ENCODE peak calls at places on chromosome 9, in four cellular contexts. N is fibroblast of gingiva, T is foreskin melanocyte, K is mammary epithelial cell. L is an unnamed sample.

GRCh38 chr9:90287567-90288274 is 354.9 kb downstream of the DIRAS2 start:
- DNase-seq in N (no peak), T (no peak), K (peak), L (no peak)

GRCh38 chr9:13274901-13275641 is 4.4 kb downstream of the MPDZ start:
- DNase-seq in N (peak), T (no peak), K (no peak), L (peak)

GRCh38 chr9:114311571-114312512 is 11.1 kb upstream of the ORM1 start:
- DNase-seq in N (no peak), T (no peak), K (no peak), L (no peak)

GRCh38 chr9:133140174-133140505 is 19.1 kb upstream of the RALGDS start:
- DNase-seq in N (no peak), T (no peak), K (no peak), L (no peak)

GRCh38 chr9:113523421-113524141 is 60.1 kb downstream of the RGS3 start:
- DNase-seq in N (peak), T (peak), K (no peak), L (no peak)

GRCh38 chr9:89328064-89328463 is 9.8 kb downstream of the SECISBP2 start:
- DNase-seq in N (no peak), T (no peak), K (no peak), L (no peak)

GRCh38 chr9:15403155-15403554 is 19.5 kb upstream of the SNAPC3 start:
- DNase-seq in N (no peak), T (no peak), K (no peak), L (no peak)

GRCh38 chr9:100394819-100395218 is 32.1 kb upstream of the MSANTD3 start:
- DNase-seq in N (no peak), T (no peak), K (peak), L (no peak)

GRCh38 chr9:136578915-136579637 is 33.2 kb upstream of the NOTCH1 start:
- DNase-seq in N (no peak), T (no peak), K (peak), L (no peak)

GRCh38 chr9:77561321-77562020 is 86.7 kb downstream of the GNA14 start:
- DNase-seq in N (no peak), T (no peak), K (no peak), L (no peak)

GRCh38 chr9:76796296-76796695 is 32.1 kb downstream of the PCA3 start:
- DNase-seq in N (no peak), T (no peak), K (no peak), L (no peak)

GRCh38 chr9:135828656-135829055 is 78.7 kb downstream of the CAMSAP1 start:
- DNase-seq in N (no peak), T (no peak), K (no peak), L (no peak)

GRCh38 chr9:104276709-104277245 is 182.7 kb downstream of the SMC2 start:
- DNase-seq in N (peak), T (no peak), K (peak), L (peak)

GRCh38 chr9:133991964-133992779 is at the start of gene VAV2:
- DNase-seq in N (peak), T (no peak), K (peak), L (peak)

GRCh38 chr9:95268681-95269080 is 48.8 kb downstream of the FANCC start:
- DNase-seq in N (peak), T (no peak), K (peak), L (peak)

GRCh38 chr9:31445960-31446359 is 938.5 kb upstream of the ACO1 start:
- DNase-seq in N (no peak), T (no peak), K (no peak), L (no peak)

GRCh38 chr9:98740226-98740881 is 31.6 kb upstream of the GABBR2 start:
- DNase-seq in N (no peak), T (no peak), K (no peak), L (no peak)

GRCh38 chr9:110213413-110214044 is 5.6 kb upstream of the C9orf152 start:
- DNase-seq in N (no peak), T (no peak), K (peak), L (no peak)

GRCh38 chr9:114571391-114571790 is 16.2 kb upstream of the ATP6V1G1 start:
- DNase-seq in N (no peak), T (no peak), K (no peak), L (no peak)